ENCODE peak calls at places on chromosomes 11 and 22, in four cellular contexts. D is tibial nerve, Z is GM12865, R is AG09319. M is an unnamed sample.

GRCh38 chr11:74720596-74721478 is 10.4 kb downstream of the CHRDL2 start:
- DNase-seq in D (no peak), Z (no peak), R (no peak), M (no peak)

GRCh38 chr11:9982127-9982795 is 311.8 kb downstream of the SBF2 start:
- DNase-seq in D (no peak), Z (no peak), R (no peak), M (no peak)

GRCh38 chr22:18990355-18991137 is 54.5 kb upstream of the PRODH start:
- DNase-seq in D (no peak), Z (no peak), R (no peak), M (no peak)

GRCh38 chr11:35752115-35752514 is 89.5 kb downstream of the TRIM44 start:
- DNase-seq in D (no peak), Z (no peak), R (no peak), M (no peak)

GRCh38 chr11:72441647-72442267 is 7.4 kb upstream of the CLPB start:
- DNase-seq in D (no peak), Z (no peak), R (no peak), M (no peak)

GRCh38 chr11:118008271-118008903 is 22.2 kb downstream of the IL10RA start:
- DNase-seq in D (no peak), Z (no peak), R (no peak), M (no peak)

GRCh38 chr22:47307326-47307725 is 544.9 kb downstream of the TBC1D22A start:
- DNase-seq in D (no peak), Z (no peak), R (no peak), M (no peak)

GRCh38 chr22:49617866-49618688 is 209.6 kb downstream of the BRD1 start:
- DNase-seq in D (no peak), Z (no peak), R (no peak), M (no peak)

GRCh38 chr22:24975813-24976341 is 23.4 kb downstream of the KIAA1671 start:
- DNase-seq in D (peak), Z (no peak), R (no peak), M (no peak)

GRCh38 chr11:111635706-111636045 is 33.4 kb downstream of the SIK2 start:
- DNase-seq in D (no peak), Z (no peak), R (peak), M (no peak)

GRCh38 chr11:67302571-67303131 is 679 bp upstream of the SSH3 start:
- DNase-seq in D (no peak), Z (no peak), R (no peak), M (peak)

GRCh38 chr22:37317698-37318210 is 35.4 kb downstream of the CYTH4 start:
- DNase-seq in D (no peak), Z (no peak), R (no peak), M (no peak)

GRCh38 chr11:71420455-71421241 is 27.5 kb downstream of the DHCR7 start:
- DNase-seq in D (no peak), Z (peak), R (peak), M (peak)

GRCh38 chr11:94721565-94722292 is 46.4 kb upstream of the AMOTL1 start:
- DNase-seq in D (no peak), Z (no peak), R (no peak), M (no peak)

GRCh38 chr11:1746516-1746931 is 3.9 kb downstream of the IFITM10 start:
- DNase-seq in D (no peak), Z (no peak), R (no peak), M (no peak)

GRCh38 chr22:39528681-39529486 is 3.7 kb downstream of the RPS19BP1 start:
- DNase-seq in D (peak), Z (peak), R (peak), M (peak)

GRCh38 chr11:49952091-49952490 is at the start of gene OR4C13:
- DNase-seq in D (no peak), Z (no peak), R (no peak), M (no peak)

GRCh38 chr11:47587733-47588326 is 1.4 kb downstream of the FAM180B start:
- DNase-seq in D (peak), Z (no peak), R (no peak), M (no peak)

GRCh38 chr11:46352063-46352841 is 5.0 kb downstream of the DGKZ start:
- DNase-seq in D (no peak), Z (peak), R (no peak), M (peak)

GRCh38 chr11:10599388-10600175 is 31.1 kb upstream of the LYVE1 start:
- DNase-seq in D (no peak), Z (no peak), R (no peak), M (no peak)

GRCh38 chr22:30695351-30695762 is 683 bp downstream of the OSBP2 start:
- DNase-seq in D (no peak), Z (no peak), R (no peak), M (no peak)

GRCh38 chr22:49103314-49104052 is 724.2 kb downstream of the BRD1 start:
- DNase-seq in D (no peak), Z (no peak), R (no peak), M (no peak)

GRCh38 chr11:122984186-122985011 is 2.8 kb upstream of the BSX start:
- DNase-seq in D (no peak), Z (peak), R (no peak), M (peak)

GRCh38 chr11:34682822-34683221 is 61.9 kb downstream of the EHF start:
- DNase-seq in D (no peak), Z (no peak), R (no peak), M (no peak)

GRCh38 chr11:106828976-106829375 is 189.3 kb downstream of the GUCY1A2 start:
- DNase-seq in D (no peak), Z (no peak), R (no peak), M (no peak)

DNA sequence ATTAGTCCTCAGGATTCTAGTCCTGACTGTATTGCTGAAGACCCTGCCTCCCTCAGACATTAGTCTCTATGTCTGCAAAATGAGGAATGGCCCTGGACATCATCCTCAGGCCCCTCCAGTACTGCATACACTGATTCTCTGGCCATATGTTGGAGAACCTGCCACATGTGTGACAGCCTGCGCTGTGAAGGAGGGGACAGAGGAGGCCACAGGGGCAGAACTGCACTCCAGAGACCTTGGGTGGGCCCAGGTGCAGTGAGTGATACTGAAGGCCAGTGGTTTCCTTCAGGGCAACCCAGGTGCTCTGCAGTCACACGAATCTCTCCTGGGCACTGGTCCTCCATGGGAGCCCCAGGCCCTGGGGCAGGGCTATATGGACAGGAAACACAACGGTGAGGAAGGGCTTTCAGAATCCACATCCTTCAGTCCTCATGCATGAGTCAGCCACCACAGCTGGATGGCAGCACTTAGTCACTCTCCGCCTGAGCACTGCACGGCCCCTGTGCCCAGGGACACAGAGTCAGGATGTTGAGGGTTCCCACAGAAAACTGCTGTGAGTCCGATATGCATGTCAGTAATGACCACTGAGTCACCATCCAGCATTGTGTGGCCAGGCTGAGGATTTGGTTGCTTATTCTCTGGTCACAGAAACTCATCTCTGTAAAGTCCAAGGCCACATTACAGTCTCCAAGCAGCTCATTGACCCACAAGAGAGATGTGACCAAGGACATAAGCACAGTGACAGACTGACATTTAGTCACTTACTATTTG is 39.7 kb downstream of the ME3 start:
- DNase-seq in D (no peak), Z (peak), R (peak), M (no peak)
- TF ChIP-seq CTCF in D (no peak), Z (no peak), R (peak), M (no peak)

GRCh38 chr11:84775503-84775902 is 851.6 kb downstream of the DLG2 start:
- DNase-seq in D (no peak), Z (no peak), R (no peak), M (no peak)

GRCh38 chr11:84780689-84781293 is 846.4 kb downstream of the DLG2 start:
- DNase-seq in D (no peak), Z (peak), R (no peak), M (no peak)
- TF ChIP-seq CTCF in D (peak), Z (peak), R (peak), M (peak)

DNA sequence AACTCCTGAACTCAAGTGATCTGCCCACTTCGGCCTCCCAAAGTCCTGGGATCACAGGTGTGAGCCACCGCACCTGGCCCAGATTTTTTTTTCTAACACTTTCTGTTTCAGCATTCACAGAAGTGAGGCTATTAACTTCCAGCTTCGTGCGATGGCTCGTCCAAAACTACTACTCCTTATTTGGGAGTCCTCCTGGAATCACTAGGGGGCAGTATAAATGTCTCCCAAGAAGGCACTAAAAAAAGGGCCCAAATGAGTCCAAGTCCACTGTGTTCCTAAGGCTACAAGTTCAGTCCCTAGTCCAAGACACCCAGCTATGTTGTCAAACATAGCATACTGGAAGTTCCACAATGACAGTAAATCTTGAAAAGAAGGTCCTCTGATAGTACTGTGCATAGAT is 63.2 kb upstream of the BIRC3 start:
- DNase-seq in D (no peak), Z (no peak), R (no peak), M (no peak)
- TF ChIP-seq CTCF in D (no peak), Z (peak), R (no peak), M (no peak)

GRCh38 chr11:105100976-105101630 is 38.5 kb downstream of the CARD18 start:
- DNase-seq in D (no peak), Z (no peak), R (no peak), M (no peak)
- TF ChIP-seq CTCF in D (no peak), Z (no peak), R (no peak), M (no peak)

DNA sequence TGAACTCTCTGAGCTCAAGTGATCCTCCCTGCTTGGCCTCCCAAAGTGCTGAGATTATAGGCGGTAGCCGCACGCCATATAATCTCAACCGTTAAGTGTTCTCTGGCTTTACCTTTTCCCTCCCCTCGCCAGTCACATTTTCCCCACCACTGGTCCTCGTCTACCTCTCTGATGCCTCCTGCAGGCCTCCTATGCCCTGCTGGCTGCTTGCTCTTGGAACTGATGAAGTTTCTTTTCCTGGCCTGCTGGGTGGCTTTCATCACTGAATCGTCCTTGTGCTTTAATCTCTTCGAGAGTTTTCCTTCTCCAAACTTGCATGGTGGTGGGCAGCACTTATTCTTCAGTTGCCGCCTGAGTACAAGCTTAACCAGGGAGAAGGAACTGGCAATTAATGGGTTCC is 1.4 kb downstream of the C22orf31 start:
- DNase-seq in D (no peak), Z (no peak), R (no peak), M (no peak)
- TF ChIP-seq CTCF in D (no peak), Z (no peak), R (no peak), M (no peak)

DNA sequence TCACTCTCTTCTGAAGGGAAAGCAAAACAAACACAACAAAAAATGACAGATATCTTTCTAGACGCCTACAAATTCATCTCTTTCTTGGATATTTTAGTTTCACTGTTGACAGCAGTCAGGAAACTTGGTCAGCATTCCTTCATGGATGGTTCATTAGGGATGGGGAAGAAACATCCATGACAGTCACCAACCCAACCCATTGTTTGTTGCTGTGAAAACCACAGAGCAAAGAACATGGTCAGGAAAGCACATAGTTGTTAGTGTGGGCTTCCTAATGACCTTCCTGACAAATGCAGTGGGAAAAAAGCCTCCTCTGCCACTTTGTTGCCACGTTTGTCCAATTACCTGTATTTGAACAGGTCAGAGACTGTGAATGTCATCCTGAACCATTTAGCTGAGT is 139.8 kb upstream of the SNX19 start:
- DNase-seq in D (no peak), Z (no peak), R (no peak), M (no peak)
- TF ChIP-seq CTCF in D (no peak), Z (no peak), R (no peak), M (no peak)

DNA sequence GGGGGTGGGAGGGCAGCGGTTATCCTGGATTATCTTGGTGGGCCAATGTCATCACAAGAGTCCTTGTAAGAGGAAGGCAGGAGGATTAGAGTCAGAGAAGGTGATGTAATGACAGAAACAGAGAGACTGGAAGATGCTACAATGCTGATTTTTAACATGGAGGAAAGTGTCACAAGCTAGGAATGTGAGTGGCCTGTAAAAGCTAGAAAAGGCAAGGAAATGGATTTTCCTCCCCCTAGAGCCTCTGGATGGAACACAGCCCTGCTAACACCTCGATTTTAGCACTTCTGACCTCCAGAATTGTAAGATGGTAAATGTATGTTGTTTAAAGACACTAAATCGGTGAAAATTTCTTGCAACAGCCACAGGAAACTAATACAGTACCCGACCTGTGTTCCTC is 109.3 kb downstream of the MN1 start:
- DNase-seq in D (no peak), Z (no peak), R (no peak), M (no peak)
- TF ChIP-seq CTCF in D (no peak), Z (no peak), R (no peak), M (no peak)